ENCODE peak calls at places on chromosomes 6 and 20, in six cellular contexts. One of them, this sample, is unnamed. For H3K9me3, the result is how much of the 10 kb centered on the place peaks cover.

GRCh38 chr20:18057994-18058349 is 256 bp upstream of the OVOL2 start:
- DNase-seq in PC-9: no peak
- DNase-seq in H1: no peak
- DNase-seq in GM23248: no peak
- DNase-seq in IMR-90: no peak
- DNase-seq in mammary epithelial cell: no peak
- DNase-seq in this sample: no peak

GRCh38 chr20:2103454-2104153 is 2.0 kb downstream of the STK35 start:
- DNase-seq in IMR-90: no peak
- DNase-seq in GM23248: peak
- DNase-seq in mammary epithelial cell: no peak
- DNase-seq in H1: no peak
- DNase-seq in PC-9: no peak
- DNase-seq in this sample: peak

GRCh38 chr6:162626869-162627268 is 100.7 kb downstream of the PRKN start:
- DNase-seq in mammary epithelial cell: no peak
- DNase-seq in PC-9: no peak
- DNase-seq in GM23248: no peak
- DNase-seq in IMR-90: no peak
- DNase-seq in H1: no peak
- DNase-seq in this sample: no peak

GRCh38 chr20:10982692-10983091 is 308.9 kb upstream of the JAG1 start:
- DNase-seq in mammary epithelial cell: peak
- DNase-seq in H1: peak
- DNase-seq in PC-9: no peak
- DNase-seq in GM23248: peak
- DNase-seq in IMR-90: peak
- DNase-seq in this sample: peak

GRCh38 chr6:16130932-16131387 is 2.1 kb downstream of the MYLIP start:
- DNase-seq in H1: no peak
- DNase-seq in mammary epithelial cell: peak
- DNase-seq in PC-9: peak
- DNase-seq in IMR-90: peak
- DNase-seq in GM23248: peak
- DNase-seq in this sample: peak

GRCh38 chr6:107956586-107957164 is 1.3 kb downstream of the SEC63 start:
- DNase-seq in PC-9: no peak
- DNase-seq in mammary epithelial cell: peak
- DNase-seq in GM23248: peak
- DNase-seq in IMR-90: peak
- DNase-seq in H1: no peak
- DNase-seq in this sample: peak

GRCh38 chr6:31792741-31793140 is 2.8 kb downstream of the VARS1 start:
- DNase-seq in GM23248: peak
- DNase-seq in PC-9: peak
- DNase-seq in IMR-90: peak
- DNase-seq in mammary epithelial cell: peak
- DNase-seq in H1: no peak
- DNase-seq in this sample: peak

GRCh38 chr20:46568570-46569129 is 18.2 kb upstream of the OCSTAMP start:
- DNase-seq in mammary epithelial cell: peak
- DNase-seq in PC-9: no peak
- DNase-seq in H1: no peak
- DNase-seq in GM23248: peak
- DNase-seq in IMR-90: peak
- DNase-seq in this sample: peak

GRCh38 chr20:8473459-8473858 is 341.4 kb downstream of the PLCB1 start:
- DNase-seq in GM23248: peak
- DNase-seq in H1: no peak
- DNase-seq in PC-9: no peak
- DNase-seq in IMR-90: peak
- DNase-seq in mammary epithelial cell: no peak
- DNase-seq in this sample: peak

GRCh38 chr6:24658573-24659511 is 7.9 kb downstream of the TDP2 start:
- DNase-seq in H1: no peak
- DNase-seq in PC-9: peak
- DNase-seq in GM23248: peak
- DNase-seq in IMR-90: peak
- DNase-seq in mammary epithelial cell: peak
- DNase-seq in this sample: peak

GRCh38 chr6:137493218-137494038 is 766 bp downstream of the OLIG3 start:
- DNase-seq in H1: no peak
- DNase-seq in mammary epithelial cell: no peak
- DNase-seq in PC-9: no peak
- DNase-seq in IMR-90: no peak
- DNase-seq in GM23248: no peak
- DNase-seq in this sample: no peak

GRCh38 chr6:137495652-137496391 is 1.6 kb upstream of the OLIG3 start:
- DNase-seq in PC-9: no peak
- DNase-seq in H1: no peak
- DNase-seq in IMR-90: no peak
- DNase-seq in GM23248: no peak
- DNase-seq in mammary epithelial cell: no peak
- DNase-seq in this sample: no peak

GRCh38 chr6:137494967-137495595 is 887 bp upstream of the OLIG3 start:
- DNase-seq in H1: no peak
- DNase-seq in mammary epithelial cell: no peak
- DNase-seq in IMR-90: no peak
- DNase-seq in GM23248: no peak
- DNase-seq in PC-9: no peak
- DNase-seq in this sample: no peak

GRCh38 chr6:137492771-137493217 is 1.4 kb downstream of the OLIG3 start:
- DNase-seq in H1: no peak
- DNase-seq in IMR-90: no peak
- DNase-seq in GM23248: no peak
- DNase-seq in PC-9: no peak
- DNase-seq in mammary epithelial cell: no peak
- DNase-seq in this sample: no peak

GRCh38 chr6:137494281-137494966 is at the start of gene OLIG3:
- DNase-seq in mammary epithelial cell: no peak
- DNase-seq in IMR-90: no peak
- DNase-seq in PC-9: no peak
- DNase-seq in GM23248: no peak
- DNase-seq in H1: no peak
- DNase-seq in this sample: no peak
- H3K9me3 ChIP-seq in mammary epithelial cell: under half
- H3K9me3 ChIP-seq in IMR-90: under half
- H3K9me3 ChIP-seq in PC-9: under half
- H3K9me3 ChIP-seq in GM23248: under half
- H3K9me3 ChIP-seq in H1: under half
- H3K9me3 ChIP-seq in this sample: under half

GRCh38 chr6:136466789-136467585 is 83.2 kb downstream of the MAP7 start:
- DNase-seq in PC-9: no peak
- DNase-seq in GM23248: no peak
- DNase-seq in H1: no peak
- DNase-seq in mammary epithelial cell: no peak
- DNase-seq in IMR-90: no peak
- DNase-seq in this sample: no peak
- H2AFZ ChIP-seq in PC-9: no peak
- H2AFZ ChIP-seq in GM23248: no peak
- H2AFZ ChIP-seq in H1: no peak
- H2AFZ ChIP-seq in mammary epithelial cell: no peak
- H2AFZ ChIP-seq in IMR-90: no peak
- H2AFZ ChIP-seq in this sample: no peak

GRCh38 chr6:168535711-168536110 is 94.7 kb downstream of the SMOC2 start:
- DNase-seq in mammary epithelial cell: no peak
- DNase-seq in PC-9: no peak
- DNase-seq in GM23248: no peak
- DNase-seq in H1: no peak
- DNase-seq in IMR-90: no peak
- DNase-seq in this sample: no peak
- H3K9me3 ChIP-seq in mammary epithelial cell: under half
- H3K9me3 ChIP-seq in PC-9: under half
- H3K9me3 ChIP-seq in GM23248: under half
- H3K9me3 ChIP-seq in H1: under half
- H3K9me3 ChIP-seq in IMR-90: under half
- H3K9me3 ChIP-seq in this sample: under half

DNA sequence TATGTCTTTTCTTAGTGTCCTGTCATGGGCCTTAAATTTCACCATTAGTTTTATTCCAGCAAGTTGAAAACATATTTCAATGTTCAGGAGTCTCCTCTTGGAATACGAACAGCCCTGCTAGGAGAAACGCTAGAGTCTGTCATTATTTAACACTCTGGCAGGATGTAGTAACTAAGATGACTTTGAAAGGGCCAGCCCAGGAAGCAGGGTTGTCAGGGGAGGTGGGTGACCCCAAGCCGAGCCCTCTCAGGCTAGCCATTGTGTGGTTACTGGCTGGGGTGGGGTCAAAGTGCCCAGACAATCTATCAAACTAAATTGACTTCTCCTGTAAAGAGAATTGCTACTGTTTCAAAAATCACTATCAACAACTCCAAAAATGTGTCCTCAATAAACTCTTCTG is 67.8 kb downstream of the LY86 start:
- DNase-seq in PC-9: no peak
- DNase-seq in mammary epithelial cell: no peak
- DNase-seq in H1: no peak
- DNase-seq in IMR-90: no peak
- DNase-seq in GM23248: no peak
- DNase-seq in this sample: no peak
- H2AFZ ChIP-seq in PC-9: no peak
- H2AFZ ChIP-seq in mammary epithelial cell: no peak
- H2AFZ ChIP-seq in H1: no peak
- H2AFZ ChIP-seq in IMR-90: no peak
- H2AFZ ChIP-seq in GM23248: peak
- H2AFZ ChIP-seq in this sample: no peak

GRCh38 chr6:20755631-20756030 is 221.4 kb downstream of the CDKAL1 start:
- DNase-seq in IMR-90: peak
- DNase-seq in PC-9: no peak
- DNase-seq in GM23248: peak
- DNase-seq in H1: no peak
- DNase-seq in mammary epithelial cell: peak
- DNase-seq in this sample: peak
- H3K9me3 ChIP-seq in IMR-90: under half
- H3K9me3 ChIP-seq in PC-9: under half
- H3K9me3 ChIP-seq in GM23248: under half
- H3K9me3 ChIP-seq in H1: under half
- H3K9me3 ChIP-seq in mammary epithelial cell: under half
- H3K9me3 ChIP-seq in this sample: under half

GRCh38 chr6:2982464-2983121 is 11.2 kb upstream of the SERPINB6 start:
- DNase-seq in H1: no peak
- DNase-seq in GM23248: no peak
- DNase-seq in mammary epithelial cell: no peak
- DNase-seq in IMR-90: no peak
- DNase-seq in PC-9: peak
- DNase-seq in this sample: no peak

GRCh38 chr6:2977799-2978558 is 6.6 kb upstream of the SERPINB6 start:
- DNase-seq in GM23248: no peak
- DNase-seq in PC-9: no peak
- DNase-seq in mammary epithelial cell: no peak
- DNase-seq in H1: no peak
- DNase-seq in IMR-90: no peak
- DNase-seq in this sample: no peak

GRCh38 chr6:2979819-2980464 is 8.6 kb upstream of the SERPINB6 start:
- DNase-seq in GM23248: peak
- DNase-seq in mammary epithelial cell: peak
- DNase-seq in H1: no peak
- DNase-seq in PC-9: peak
- DNase-seq in IMR-90: no peak
- DNase-seq in this sample: peak

GRCh38 chr6:2978923-2979322 is 7.6 kb upstream of the SERPINB6 start:
- DNase-seq in H1: no peak
- DNase-seq in PC-9: no peak
- DNase-seq in GM23248: peak
- DNase-seq in IMR-90: no peak
- DNase-seq in mammary epithelial cell: no peak
- DNase-seq in this sample: peak

GRCh38 chr6:2980465-2980855 is 9.1 kb upstream of the SERPINB6 start:
- DNase-seq in IMR-90: no peak
- DNase-seq in H1: no peak
- DNase-seq in PC-9: peak
- DNase-seq in mammary epithelial cell: peak
- DNase-seq in GM23248: no peak
- DNase-seq in this sample: no peak
- H2AFZ ChIP-seq in IMR-90: no peak
- H2AFZ ChIP-seq in H1: no peak
- H2AFZ ChIP-seq in PC-9: no peak
- H2AFZ ChIP-seq in mammary epithelial cell: no peak
- H2AFZ ChIP-seq in GM23248: no peak
- H2AFZ ChIP-seq in this sample: no peak